ENCODE peak calls at places on chromosomes 7 and 10, in nine cellular contexts. K, E, Q, Z, N, W, L, J and X are unnamed samples.

GRCh38 chr10:29658984-29659769 is 24.4 kb upstream of the SVIL start:
- DNase-seq in K (peak), E (no peak), Q (peak), Z (peak), N (no peak), W (peak), L (peak), J (no peak), X (peak)

GRCh38 chr7:25482631-25483030 is 254.3 kb upstream of the NPVF start:
- DNase-seq in K (no peak), E (no peak), Q (no peak), Z (no peak), N (no peak), W (no peak), L (no peak), J (no peak), X (no peak)

GRCh38 chr10:22683995-22684305 is 30.4 kb downstream of the PIP4K2A start:
- DNase-seq in K (no peak), E (no peak), Q (no peak), Z (no peak), N (no peak), W (no peak), L (no peak), J (no peak), X (no peak)

GRCh38 chr7:135800560-135800959 is 51.9 kb upstream of the FAM180A start:
- DNase-seq in K (no peak), E (no peak), Q (no peak), Z (no peak), N (no peak), W (peak), L (no peak), J (no peak), X (no peak)

GRCh38 chr7:51311166-51311565 is 5.4 kb downstream of the COBL start:
- DNase-seq in K (no peak), E (no peak), Q (no peak), Z (no peak), N (no peak), W (no peak), L (no peak), J (no peak), X (no peak)

GRCh38 chr7:76513817-76514799 is 3.8 kb downstream of the UPK3B start:
- DNase-seq in K (no peak), E (no peak), Q (no peak), Z (no peak), N (no peak), W (no peak), L (no peak), J (peak), X (no peak)

GRCh38 chr10:100554902-100555301 is 19.2 kb downstream of the HIF1AN start:
- DNase-seq in K (no peak), E (no peak), Q (peak), Z (no peak), N (no peak), W (no peak), L (no peak), J (no peak), X (peak)

GRCh38 chr10:97713351-97713827 is at the start of gene MARVELD1:
- DNase-seq in K (peak), E (peak), Q (peak), Z (peak), N (peak), W (peak), L (no peak), J (no peak), X (no peak)

GRCh38 chr10:9015005-9015404 is 960.5 kb downstream of the GATA3 start:
- DNase-seq in K (no peak), E (no peak), Q (no peak), Z (no peak), N (no peak), W (no peak), L (no peak), J (no peak), X (no peak)

GRCh38 chr7:2843711-2844152 is 376 bp downstream of the GNA12 start:
- DNase-seq in K (no peak), E (peak), Q (peak), Z (no peak), N (peak), W (no peak), L (no peak), J (peak), X (no peak)

GRCh38 chr10:86363184-86363832 is 3.3 kb downstream of the GRID1 start:
- DNase-seq in K (peak), E (no peak), Q (no peak), Z (no peak), N (no peak), W (no peak), L (no peak), J (peak), X (no peak)

GRCh38 chr10:84966708-84967441 is 638.5 kb downstream of the CCSER2 start:
- DNase-seq in K (no peak), E (no peak), Q (no peak), Z (no peak), N (no peak), W (no peak), L (no peak), J (no peak), X (no peak)

GRCh38 chr7:98400538-98401427 is at the start of gene BAIAP2L1:
- DNase-seq in K (peak), E (peak), Q (peak), Z (peak), N (peak), W (peak), L (no peak), J (peak), X (no peak)

GRCh38 chr10:3045471-3046209 is 21.7 kb upstream of the PFKP start:
- DNase-seq in K (peak), E (no peak), Q (peak), Z (no peak), N (peak), W (peak), L (peak), J (no peak), X (peak)
- TF ChIP-seq CTCF in K (no peak), E (no peak), Q (peak), Z (no peak), N (peak), W (peak), L (peak), J (no peak), X (peak)

GRCh38 chr10:24465124-24465874 is 256.4 kb downstream of the KIAA1217 start:
- DNase-seq in K (no peak), E (no peak), Q (peak), Z (no peak), N (no peak), W (peak), L (peak), J (no peak), X (no peak)
- H3K4me3 ChIP-seq in K (peak), E (no peak), Q (no peak), Z (no peak), N (no peak), W (no peak), L (no peak), J (no peak), X (peak)

GRCh38 chr7:128403676-128404075 is 6.1 kb downstream of the IMPDH1 start:
- DNase-seq in K (no peak), E (no peak), Q (no peak), Z (no peak), N (no peak), W (no peak), L (no peak), J (no peak), X (no peak)
- TF ChIP-seq CTCF in K (no peak), E (no peak), Q (no peak), Z (no peak), N (no peak), W (no peak), L (no peak), J (no peak), X (no peak)

GRCh38 chr7:155813125-155813524 is 862 bp upstream of the SHH start:
- DNase-seq in K (no peak), E (no peak), Q (no peak), Z (no peak), N (no peak), W (no peak), L (no peak), J (peak), X (no peak)

GRCh38 chr7:155813791-155814568 is 1.7 kb upstream of the SHH start:
- DNase-seq in K (no peak), E (no peak), Q (no peak), Z (no peak), N (no peak), W (no peak), L (no peak), J (peak), X (no peak)

GRCh38 chr7:155811560-155811894 is 736 bp downstream of the SHH start:
- DNase-seq in K (no peak), E (no peak), Q (no peak), Z (no peak), N (no peak), W (no peak), L (no peak), J (no peak), X (no peak)

GRCh38 chr7:155810607-155811559 is 1.4 kb downstream of the SHH start:
- DNase-seq in K (no peak), E (no peak), Q (no peak), Z (no peak), N (no peak), W (no peak), L (no peak), J (peak), X (no peak)

GRCh38 chr7:155811895-155812761 is at the start of gene SHH:
- DNase-seq in K (no peak), E (no peak), Q (peak), Z (no peak), N (no peak), W (no peak), L (no peak), J (no peak), X (no peak)
- H3K4me3 ChIP-seq in K (peak), E (no peak), Q (peak), Z (no peak), N (no peak), W (peak), L (peak), J (no peak), X (peak)

DNA sequence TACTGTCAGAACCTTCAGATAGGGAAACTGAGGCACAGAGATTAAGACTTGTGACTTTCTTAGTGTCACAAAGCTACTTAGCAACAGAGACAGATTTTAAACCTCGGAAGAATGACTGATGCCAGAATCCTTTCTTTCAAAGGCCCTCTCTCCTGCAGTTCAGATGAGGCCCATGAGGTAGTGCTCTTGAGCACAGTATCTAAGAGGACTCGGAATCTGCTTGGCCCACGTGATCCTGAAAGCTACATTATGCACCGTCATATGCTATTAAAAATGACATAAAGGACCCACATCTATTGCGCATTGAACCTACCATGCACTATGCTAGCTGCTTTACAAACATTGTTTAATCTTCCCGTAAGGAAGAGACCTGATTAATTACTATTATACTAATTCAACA is 355.9 kb downstream of the SFMBT2 start:
- DNase-seq in K (peak), E (peak), Q (peak), Z (no peak), N (no peak), W (peak), L (no peak), J (no peak), X (no peak)
- TF ChIP-seq CTCF in K (no peak), E (peak), Q (peak), Z (no peak), N (no peak), W (no peak), L (peak), J (no peak), X (peak)

DNA sequence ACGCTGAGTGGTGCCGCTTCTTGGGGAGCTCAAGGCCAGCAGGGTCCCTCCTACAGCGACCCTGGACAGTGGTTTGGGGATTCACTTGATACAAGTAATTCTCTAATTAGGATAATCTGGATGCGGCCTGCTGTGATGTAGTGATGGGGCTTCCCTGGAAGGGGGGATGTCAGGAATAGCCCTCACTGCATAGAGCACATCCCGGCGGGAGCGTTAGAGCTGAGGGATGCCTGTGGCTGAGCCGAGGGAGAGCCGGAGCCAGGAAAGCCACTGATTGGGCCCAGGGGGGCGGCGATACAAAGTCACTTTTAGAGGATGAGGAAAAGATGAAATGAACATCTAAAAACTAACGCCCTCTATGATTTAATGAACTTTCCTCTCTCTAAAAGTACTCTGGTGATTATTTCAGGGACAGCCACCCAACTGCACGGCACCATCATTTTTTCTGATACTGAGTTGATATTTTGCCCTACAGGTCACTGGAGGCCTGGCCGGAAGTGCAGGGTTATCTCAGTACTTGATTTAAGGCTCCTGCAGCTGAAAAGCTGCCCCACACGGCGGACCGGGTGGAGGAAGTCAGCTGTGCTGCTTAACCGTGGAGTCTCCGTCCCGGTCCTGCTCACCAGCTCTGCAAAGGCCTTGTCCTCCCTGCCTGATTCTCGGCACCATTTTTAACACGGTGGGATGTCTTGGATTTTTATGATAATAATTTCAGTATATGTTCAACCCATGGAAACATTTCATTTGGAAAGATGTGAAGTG is 518.8 kb downstream of the DNAJB6 start:
- DNase-seq in K (no peak), E (no peak), Q (no peak), Z (no peak), N (no peak), W (no peak), L (no peak), J (peak), X (no peak)
- H3K4me3 ChIP-seq in K (no peak), E (no peak), Q (no peak), Z (no peak), N (no peak), W (no peak), L (no peak), J (no peak), X (no peak)

DNA sequence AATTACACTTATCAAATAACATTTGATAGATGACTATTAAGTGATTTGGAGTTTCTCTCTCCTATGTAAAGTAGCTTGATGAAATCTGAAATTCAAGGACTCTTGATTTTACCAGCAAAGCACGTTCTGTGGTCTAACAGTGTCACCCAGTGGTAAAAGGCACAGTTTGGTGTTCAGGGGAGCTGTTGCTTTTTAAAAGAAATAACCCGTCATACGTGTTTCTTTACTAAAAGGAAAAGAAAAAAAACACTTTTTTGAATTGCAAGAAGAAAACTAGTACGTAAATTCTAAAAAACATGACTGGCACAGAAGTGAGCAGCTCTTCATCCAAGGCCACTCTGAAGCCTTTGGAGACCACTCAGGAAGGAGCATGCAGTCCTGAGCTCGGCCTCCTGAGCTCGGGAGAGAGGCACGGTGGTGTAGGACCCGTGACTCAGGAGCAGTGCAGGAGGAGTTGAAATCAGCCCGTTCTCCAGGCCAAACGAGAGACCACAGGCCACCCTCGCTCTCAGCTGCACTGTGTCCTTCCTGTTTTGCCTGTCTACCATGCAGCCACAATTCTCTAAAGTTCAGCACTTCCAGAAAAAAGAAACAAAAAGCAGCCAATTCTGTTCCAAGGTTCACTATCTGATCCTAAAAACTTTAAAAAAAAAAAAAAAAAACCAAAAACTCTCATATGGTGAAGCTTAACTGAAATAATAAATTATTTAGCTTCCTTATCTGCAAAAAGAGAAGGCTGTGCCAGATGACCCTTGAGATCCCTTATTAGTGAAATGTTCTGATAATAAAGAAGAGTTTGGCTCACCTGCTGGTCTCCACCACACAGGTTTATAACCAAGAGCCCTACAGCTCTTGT is 212.6 kb upstream of the FRMD4A start:
- DNase-seq in K (no peak), E (no peak), Q (no peak), Z (no peak), N (no peak), W (peak), L (no peak), J (peak), X (no peak)
- TF ChIP-seq CTCF in K (no peak), E (peak), Q (peak), Z (no peak), N (peak), W (peak), L (peak), J (peak), X (no peak)

GRCh38 chr10:102870221-102870620 is 951 bp downstream of the AS3MT start:
- DNase-seq in K (no peak), E (no peak), Q (no peak), Z (no peak), N (no peak), W (no peak), L (no peak), J (no peak), X (no peak)

GRCh38 chr10:102865620-102866019 is 3.6 kb upstream of the AS3MT start:
- DNase-seq in K (no peak), E (no peak), Q (no peak), Z (no peak), N (no peak), W (no peak), L (no peak), J (no peak), X (no peak)

GRCh38 chr10:102863660-102864059 is 5.6 kb upstream of the AS3MT start:
- DNase-seq in K (no peak), E (no peak), Q (no peak), Z (no peak), N (no peak), W (no peak), L (no peak), J (no peak), X (no peak)

GRCh38 chr10:102868976-102869289 is 337 bp upstream of the AS3MT start:
- DNase-seq in K (no peak), E (no peak), Q (no peak), Z (no peak), N (no peak), W (no peak), L (no peak), J (no peak), X (no peak)

DNA sequence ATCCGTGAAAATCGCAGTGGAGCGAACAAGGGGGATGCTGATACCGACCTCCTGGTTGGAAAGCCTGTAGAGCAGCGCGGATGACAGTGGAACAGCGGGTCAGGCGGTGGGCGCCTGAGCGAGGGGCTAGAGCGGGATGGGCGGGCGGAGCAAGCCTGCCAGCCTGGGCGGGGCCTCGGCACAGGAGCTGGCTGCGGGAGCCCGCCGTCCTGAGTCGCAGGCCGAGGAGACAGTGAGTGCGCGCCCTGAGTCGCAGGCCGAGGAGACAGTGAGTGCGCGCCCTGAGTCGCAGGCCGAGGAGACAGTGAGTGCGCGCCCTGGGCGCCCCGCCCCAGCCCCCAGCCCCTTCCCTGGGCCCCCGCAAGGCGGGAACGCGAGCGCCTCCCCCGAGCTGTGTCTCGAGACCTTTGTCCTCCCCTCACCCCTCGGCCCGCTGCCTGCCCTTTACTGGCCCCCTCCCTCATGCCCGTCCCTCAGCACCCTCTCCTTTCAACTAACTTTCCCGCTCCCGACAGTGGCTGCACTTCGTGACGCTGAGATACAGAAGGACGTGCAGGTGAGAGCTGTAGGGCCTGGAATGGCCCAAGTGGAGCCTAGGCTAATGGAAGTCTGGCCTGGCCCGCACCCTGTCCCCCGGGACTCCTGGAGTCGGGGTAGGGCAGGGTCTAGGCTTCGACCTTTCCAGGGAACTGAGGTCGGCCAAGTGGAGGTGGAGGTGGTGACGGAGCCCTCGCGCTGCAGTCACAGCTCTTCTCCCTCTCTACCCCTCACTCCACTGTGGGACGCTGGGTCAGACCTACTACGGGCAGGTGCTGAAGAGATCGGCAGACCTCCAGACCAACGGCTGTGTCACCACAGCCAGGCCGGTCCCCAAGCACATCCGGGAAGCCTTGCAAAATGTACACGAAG is at the start of gene AS3MT:
- DNase-seq in K (peak), E (peak), Q (no peak), Z (no peak), N (peak), W (no peak), L (no peak), J (peak), X (no peak)
- H3K4me3 ChIP-seq in K (peak), E (peak), Q (peak), Z (peak), N (peak), W (peak), L (peak), J (peak), X (peak)